ENCODE peak calls at places on chromosomes 6 and 20, in four cellular contexts. One of them, this sample, is unnamed.
A peak's percentile ranks its signal among the peaks of the same experiment; 100 is the strongest.

GRCh38 chr20:41347523-41348429 is 7.2 kb downstream of the LPIN3 start:
- DNase-seq in EH: no peak
- DNase-seq in LoVo: no peak
- DNase-seq in stimulated activated CD4-positive, alpha-beta T cell treated with anti-CD3 and anti-CD28 coated beads, Interleukin-4, amount 100 ng/mL, for 48 hours: no peak
- DNase-seq in this sample: no peak

GRCh38 chr20:47917549-47918070 is 132.3 kb upstream of the SULF2 start:
- DNase-seq in EH: no peak
- DNase-seq in LoVo: no peak
- DNase-seq in stimulated activated CD4-positive, alpha-beta T cell treated with anti-CD3 and anti-CD28 coated beads, Interleukin-4, amount 100 ng/mL, for 48 hours: no peak
- DNase-seq in this sample: no peak

GRCh38 chr20:24673678-24674570 is 204.5 kb downstream of the SYNDIG1 start:
- DNase-seq in EH: peak; percentile 70
- DNase-seq in LoVo: no peak
- DNase-seq in stimulated activated CD4-positive, alpha-beta T cell treated with anti-CD3 and anti-CD28 coated beads, Interleukin-4, amount 100 ng/mL, for 48 hours: no peak
- DNase-seq in this sample: no peak

GRCh38 chr6:41682056-41682477 is 43.8 kb downstream of the MDFI start:
- DNase-seq in EH: peak; percentile 94
- DNase-seq in LoVo: peak; percentile 80
- DNase-seq in stimulated activated CD4-positive, alpha-beta T cell treated with anti-CD3 and anti-CD28 coated beads, Interleukin-4, amount 100 ng/mL, for 48 hours: peak; percentile 66
- DNase-seq in this sample: peak; percentile 70

GRCh38 chr6:96649926-96650325 is 87.0 kb downstream of the FHL5 start:
- DNase-seq in EH: no peak
- DNase-seq in LoVo: no peak
- DNase-seq in stimulated activated CD4-positive, alpha-beta T cell treated with anti-CD3 and anti-CD28 coated beads, Interleukin-4, amount 100 ng/mL, for 48 hours: no peak
- DNase-seq in this sample: no peak

GRCh38 chr6:10175330-10175729 is 239.5 kb downstream of the TFAP2A start:
- DNase-seq in EH: no peak
- DNase-seq in LoVo: no peak
- DNase-seq in stimulated activated CD4-positive, alpha-beta T cell treated with anti-CD3 and anti-CD28 coated beads, Interleukin-4, amount 100 ng/mL, for 48 hours: no peak
- DNase-seq in this sample: no peak

GRCh38 chr6:12595161-12595792 is 121.3 kb upstream of the PHACTR1 start:
- DNase-seq in EH: peak; percentile 92
- DNase-seq in LoVo: no peak
- DNase-seq in stimulated activated CD4-positive, alpha-beta T cell treated with anti-CD3 and anti-CD28 coated beads, Interleukin-4, amount 100 ng/mL, for 48 hours: no peak
- DNase-seq in this sample: no peak

GRCh38 chr20:57748601-57749130 is 38.9 kb upstream of the PMEPA1 start:
- DNase-seq in EH: peak; percentile 91
- DNase-seq in LoVo: peak; percentile 88
- DNase-seq in stimulated activated CD4-positive, alpha-beta T cell treated with anti-CD3 and anti-CD28 coated beads, Interleukin-4, amount 100 ng/mL, for 48 hours: peak; percentile 23
- DNase-seq in this sample: peak; percentile 1

GRCh38 chr6:28729501-28730402 is 194.0 kb downstream of the TRIM27 start:
- DNase-seq in EH: no peak
- DNase-seq in LoVo: no peak
- DNase-seq in stimulated activated CD4-positive, alpha-beta T cell treated with anti-CD3 and anti-CD28 coated beads, Interleukin-4, amount 100 ng/mL, for 48 hours: no peak
- DNase-seq in this sample: no peak

GRCh38 chr20:44970243-44970757 is 4.0 kb downstream of the STK4 start:
- DNase-seq in EH: no peak
- DNase-seq in LoVo: no peak
- DNase-seq in stimulated activated CD4-positive, alpha-beta T cell treated with anti-CD3 and anti-CD28 coated beads, Interleukin-4, amount 100 ng/mL, for 48 hours: no peak
- DNase-seq in this sample: peak; percentile 4

GRCh38 chr6:170040906-170041305 is 250.0 kb downstream of the DLL1 start:
- DNase-seq in EH: no peak
- DNase-seq in LoVo: no peak
- DNase-seq in stimulated activated CD4-positive, alpha-beta T cell treated with anti-CD3 and anti-CD28 coated beads, Interleukin-4, amount 100 ng/mL, for 48 hours: no peak
- DNase-seq in this sample: no peak